ENCODE peak calls at places on chromosomes 16 and 17, in four cellular contexts. One of them, this sample, is unnamed.

GRCh38 chr16:21260870-21261791 is 17.0 kb downstream of the CRYM start:
- DNase-seq in naive thymus-derived CD4-positive, alpha-beta T cell: no peak
- DNase-seq in stimulated activated CD8-positive, alpha-beta memory T cell treated with anti-CD3 and anti-CD28 coated beads, Interleukin-12 subunit alpha, Interleukin-12 subunit beta, amount 100 ng/mL, for 4 hours: no peak
- DNase-seq in GM23338: no peak
- DNase-seq in this sample: no peak

GRCh38 chr16:10566613-10567012 is 13.8 kb downstream of the EMP2 start:
- DNase-seq in GM23338: peak
- DNase-seq in stimulated activated CD8-positive, alpha-beta memory T cell treated with anti-CD3 and anti-CD28 coated beads, Interleukin-12 subunit alpha, Interleukin-12 subunit beta, amount 100 ng/mL, for 4 hours: no peak
- DNase-seq in naive thymus-derived CD4-positive, alpha-beta T cell: no peak
- DNase-seq in this sample: no peak

GRCh38 chr16:5851583-5851982 is 754.0 kb upstream of the EEF2KMT start:
- DNase-seq in naive thymus-derived CD4-positive, alpha-beta T cell: no peak
- DNase-seq in stimulated activated CD8-positive, alpha-beta memory T cell treated with anti-CD3 and anti-CD28 coated beads, Interleukin-12 subunit alpha, Interleukin-12 subunit beta, amount 100 ng/mL, for 4 hours: no peak
- DNase-seq in GM23338: no peak
- DNase-seq in this sample: no peak

GRCh38 chr17:72165202-72165972 is 44.6 kb downstream of the SOX9 start:
- DNase-seq in stimulated activated CD8-positive, alpha-beta memory T cell treated with anti-CD3 and anti-CD28 coated beads, Interleukin-12 subunit alpha, Interleukin-12 subunit beta, amount 100 ng/mL, for 4 hours: no peak
- DNase-seq in naive thymus-derived CD4-positive, alpha-beta T cell: no peak
- DNase-seq in GM23338: peak
- DNase-seq in this sample: no peak

GRCh38 chr17:51683291-51683690 is 422.9 kb downstream of the UTP18 start:
- DNase-seq in GM23338: no peak
- DNase-seq in naive thymus-derived CD4-positive, alpha-beta T cell: no peak
- DNase-seq in stimulated activated CD8-positive, alpha-beta memory T cell treated with anti-CD3 and anti-CD28 coated beads, Interleukin-12 subunit alpha, Interleukin-12 subunit beta, amount 100 ng/mL, for 4 hours: no peak
- DNase-seq in this sample: no peak

GRCh38 chr16:48583075-48584065 is 26.6 kb downstream of the N4BP1 start:
- DNase-seq in GM23338: no peak
- DNase-seq in stimulated activated CD8-positive, alpha-beta memory T cell treated with anti-CD3 and anti-CD28 coated beads, Interleukin-12 subunit alpha, Interleukin-12 subunit beta, amount 100 ng/mL, for 4 hours: no peak
- DNase-seq in naive thymus-derived CD4-positive, alpha-beta T cell: no peak
- DNase-seq in this sample: no peak

GRCh38 chr17:80768936-80769335 is 222.7 kb upstream of the CHMP6 start:
- DNase-seq in GM23338: no peak
- DNase-seq in stimulated activated CD8-positive, alpha-beta memory T cell treated with anti-CD3 and anti-CD28 coated beads, Interleukin-12 subunit alpha, Interleukin-12 subunit beta, amount 100 ng/mL, for 4 hours: no peak
- DNase-seq in naive thymus-derived CD4-positive, alpha-beta T cell: no peak
- DNase-seq in this sample: no peak

GRCh38 chr17:18921912-18922451 is 30.0 kb upstream of the SLC5A10 start:
- DNase-seq in stimulated activated CD8-positive, alpha-beta memory T cell treated with anti-CD3 and anti-CD28 coated beads, Interleukin-12 subunit alpha, Interleukin-12 subunit beta, amount 100 ng/mL, for 4 hours: no peak
- DNase-seq in GM23338: no peak
- DNase-seq in naive thymus-derived CD4-positive, alpha-beta T cell: no peak
- DNase-seq in this sample: no peak

GRCh38 chr17:82419471-82419995 is 1.1 kb upstream of the OGFOD3 start:
- DNase-seq in GM23338: no peak
- DNase-seq in stimulated activated CD8-positive, alpha-beta memory T cell treated with anti-CD3 and anti-CD28 coated beads, Interleukin-12 subunit alpha, Interleukin-12 subunit beta, amount 100 ng/mL, for 4 hours: no peak
- DNase-seq in naive thymus-derived CD4-positive, alpha-beta T cell: no peak
- DNase-seq in this sample: no peak

GRCh38 chr17:68289936-68290267 is 1.0 kb downstream of the SLC16A6 start:
- DNase-seq in naive thymus-derived CD4-positive, alpha-beta T cell: no peak
- DNase-seq in GM23338: no peak
- DNase-seq in stimulated activated CD8-positive, alpha-beta memory T cell treated with anti-CD3 and anti-CD28 coated beads, Interleukin-12 subunit alpha, Interleukin-12 subunit beta, amount 100 ng/mL, for 4 hours: no peak
- DNase-seq in this sample: no peak

GRCh38 chr16:12588510-12588909 is 215.2 kb downstream of the CPPED1 start:
- DNase-seq in GM23338: no peak
- DNase-seq in stimulated activated CD8-positive, alpha-beta memory T cell treated with anti-CD3 and anti-CD28 coated beads, Interleukin-12 subunit alpha, Interleukin-12 subunit beta, amount 100 ng/mL, for 4 hours: no peak
- DNase-seq in naive thymus-derived CD4-positive, alpha-beta T cell: no peak
- DNase-seq in this sample: no peak

GRCh38 chr17:75478508-75478907 is 22.1 kb downstream of the TMEM94 start:
- DNase-seq in naive thymus-derived CD4-positive, alpha-beta T cell: no peak
- DNase-seq in stimulated activated CD8-positive, alpha-beta memory T cell treated with anti-CD3 and anti-CD28 coated beads, Interleukin-12 subunit alpha, Interleukin-12 subunit beta, amount 100 ng/mL, for 4 hours: no peak
- DNase-seq in GM23338: peak
- DNase-seq in this sample: no peak

GRCh38 chr17:39404542-39405378 is 3.3 kb upstream of the FBXL20 start:
- DNase-seq in stimulated activated CD8-positive, alpha-beta memory T cell treated with anti-CD3 and anti-CD28 coated beads, Interleukin-12 subunit alpha, Interleukin-12 subunit beta, amount 100 ng/mL, for 4 hours: no peak
- DNase-seq in GM23338: no peak
- DNase-seq in naive thymus-derived CD4-positive, alpha-beta T cell: no peak
- DNase-seq in this sample: peak

GRCh38 chr16:9311303-9311954 is 220.0 kb downstream of the HAPSTR1 start:
- DNase-seq in stimulated activated CD8-positive, alpha-beta memory T cell treated with anti-CD3 and anti-CD28 coated beads, Interleukin-12 subunit alpha, Interleukin-12 subunit beta, amount 100 ng/mL, for 4 hours: no peak
- DNase-seq in GM23338: peak
- DNase-seq in naive thymus-derived CD4-positive, alpha-beta T cell: no peak
- DNase-seq in this sample: peak

GRCh38 chr16:88773812-88774291 is 11.2 kb downstream of the PIEZO1 start:
- DNase-seq in GM23338: peak
- DNase-seq in naive thymus-derived CD4-positive, alpha-beta T cell: no peak
- DNase-seq in stimulated activated CD8-positive, alpha-beta memory T cell treated with anti-CD3 and anti-CD28 coated beads, Interleukin-12 subunit alpha, Interleukin-12 subunit beta, amount 100 ng/mL, for 4 hours: no peak
- DNase-seq in this sample: no peak

GRCh38 chr16:80718480-80719220 is 85.7 kb downstream of the CDYL2 start:
- DNase-seq in stimulated activated CD8-positive, alpha-beta memory T cell treated with anti-CD3 and anti-CD28 coated beads, Interleukin-12 subunit alpha, Interleukin-12 subunit beta, amount 100 ng/mL, for 4 hours: no peak
- DNase-seq in naive thymus-derived CD4-positive, alpha-beta T cell: no peak
- DNase-seq in GM23338: peak
- DNase-seq in this sample: no peak

GRCh38 chr16:9798474-9798873 is 383.8 kb downstream of the GRIN2A start:
- DNase-seq in GM23338: no peak
- DNase-seq in stimulated activated CD8-positive, alpha-beta memory T cell treated with anti-CD3 and anti-CD28 coated beads, Interleukin-12 subunit alpha, Interleukin-12 subunit beta, amount 100 ng/mL, for 4 hours: no peak
- DNase-seq in naive thymus-derived CD4-positive, alpha-beta T cell: no peak
- DNase-seq in this sample: no peak

GRCh38 chr16:88640039-88640495 is 1.7 kb downstream of the IL17C start:
- DNase-seq in stimulated activated CD8-positive, alpha-beta memory T cell treated with anti-CD3 and anti-CD28 coated beads, Interleukin-12 subunit alpha, Interleukin-12 subunit beta, amount 100 ng/mL, for 4 hours: no peak
- DNase-seq in GM23338: no peak
- DNase-seq in naive thymus-derived CD4-positive, alpha-beta T cell: no peak
- DNase-seq in this sample: no peak

GRCh38 chr17:47844814-47845453 is 3.9 kb upstream of the SCRN2 start:
- DNase-seq in stimulated activated CD8-positive, alpha-beta memory T cell treated with anti-CD3 and anti-CD28 coated beads, Interleukin-12 subunit alpha, Interleukin-12 subunit beta, amount 100 ng/mL, for 4 hours: no peak
- DNase-seq in naive thymus-derived CD4-positive, alpha-beta T cell: no peak
- DNase-seq in GM23338: peak
- DNase-seq in this sample: no peak

GRCh38 chr16:66020642-66021041 is 345.8 kb upstream of the CDH5 start:
- DNase-seq in GM23338: no peak
- DNase-seq in stimulated activated CD8-positive, alpha-beta memory T cell treated with anti-CD3 and anti-CD28 coated beads, Interleukin-12 subunit alpha, Interleukin-12 subunit beta, amount 100 ng/mL, for 4 hours: no peak
- DNase-seq in naive thymus-derived CD4-positive, alpha-beta T cell: no peak
- DNase-seq in this sample: no peak

GRCh38 chr17:43740541-43740940 is 18.1 kb downstream of the SOST start:
- DNase-seq in stimulated activated CD8-positive, alpha-beta memory T cell treated with anti-CD3 and anti-CD28 coated beads, Interleukin-12 subunit alpha, Interleukin-12 subunit beta, amount 100 ng/mL, for 4 hours: no peak
- DNase-seq in naive thymus-derived CD4-positive, alpha-beta T cell: no peak
- DNase-seq in GM23338: no peak
- DNase-seq in this sample: no peak

GRCh38 chr16:55499951-55500350 is 8.9 kb upstream of the LPCAT2 start:
- DNase-seq in naive thymus-derived CD4-positive, alpha-beta T cell: no peak
- DNase-seq in stimulated activated CD8-positive, alpha-beta memory T cell treated with anti-CD3 and anti-CD28 coated beads, Interleukin-12 subunit alpha, Interleukin-12 subunit beta, amount 100 ng/mL, for 4 hours: no peak
- DNase-seq in GM23338: no peak
- DNase-seq in this sample: no peak

GRCh38 chr17:17445925-17446665 is 30.7 kb upstream of the MED9 start:
- DNase-seq in stimulated activated CD8-positive, alpha-beta memory T cell treated with anti-CD3 and anti-CD28 coated beads, Interleukin-12 subunit alpha, Interleukin-12 subunit beta, amount 100 ng/mL, for 4 hours: no peak
- DNase-seq in GM23338: no peak
- DNase-seq in naive thymus-derived CD4-positive, alpha-beta T cell: no peak
- DNase-seq in this sample: no peak

GRCh38 chr17:34886831-34887230 is 74.4 kb downstream of the CCT6B start:
- DNase-seq in stimulated activated CD8-positive, alpha-beta memory T cell treated with anti-CD3 and anti-CD28 coated beads, Interleukin-12 subunit alpha, Interleukin-12 subunit beta, amount 100 ng/mL, for 4 hours: no peak
- DNase-seq in naive thymus-derived CD4-positive, alpha-beta T cell: no peak
- DNase-seq in GM23338: no peak
- DNase-seq in this sample: no peak

GRCh38 chr16:17245727-17246576 is 224.8 kb downstream of the XYLT1 start:
- DNase-seq in GM23338: peak
- DNase-seq in naive thymus-derived CD4-positive, alpha-beta T cell: no peak
- DNase-seq in stimulated activated CD8-positive, alpha-beta memory T cell treated with anti-CD3 and anti-CD28 coated beads, Interleukin-12 subunit alpha, Interleukin-12 subunit beta, amount 100 ng/mL, for 4 hours: no peak
- DNase-seq in this sample: no peak

GRCh38 chr17:9057310-9057709 is 36.0 kb downstream of the NTN1 start:
- DNase-seq in naive thymus-derived CD4-positive, alpha-beta T cell: no peak
- DNase-seq in stimulated activated CD8-positive, alpha-beta memory T cell treated with anti-CD3 and anti-CD28 coated beads, Interleukin-12 subunit alpha, Interleukin-12 subunit beta, amount 100 ng/mL, for 4 hours: no peak
- DNase-seq in GM23338: no peak
- DNase-seq in this sample: no peak